ENCODE peak calls at places on chromosomes 7 and 10, in four cellular contexts. One of them, this sample, is unnamed.

GRCh38 chr7:35339811-35340210 is 85.9 kb upstream of the TBX20 start:
- DNase-seq in stomach: no peak
- DNase-seq in K562: no peak
- DNase-seq in H1: no peak
- DNase-seq in this sample: no peak

GRCh38 chr10:6840766-6841165 is 260.7 kb upstream of the PRKCQ start:
- DNase-seq in K562: no peak
- DNase-seq in H1: no peak
- DNase-seq in stomach: no peak
- DNase-seq in this sample: no peak

GRCh38 chr7:49001610-49002033 is 77.3 kb downstream of the CDC14C start:
- DNase-seq in K562: peak
- DNase-seq in H1: peak
- DNase-seq in stomach: no peak
- DNase-seq in this sample: peak

GRCh38 chr10:60816624-60817023 is 38.3 kb downstream of the CDK1 start:
- DNase-seq in K562: peak
- DNase-seq in stomach: peak
- DNase-seq in H1: no peak
- DNase-seq in this sample: peak

GRCh38 chr7:25758559-25758958 is 393.4 kb upstream of the NFE2L3 start:
- DNase-seq in H1: no peak
- DNase-seq in stomach: no peak
- DNase-seq in K562: no peak
- DNase-seq in this sample: no peak

GRCh38 chr7:148898845-148899474 is 14.9 kb upstream of the EZH2 start:
- DNase-seq in H1: no peak
- DNase-seq in stomach: no peak
- DNase-seq in K562: peak
- DNase-seq in this sample: no peak

GRCh38 chr10:44924261-44925040 is 13.3 kb downstream of the TMEM72 start:
- DNase-seq in H1: no peak
- DNase-seq in stomach: no peak
- DNase-seq in K562: no peak
- DNase-seq in this sample: no peak

GRCh38 chr7:74627699-74628411 is 29.7 kb upstream of the GTF2I start:
- DNase-seq in H1: no peak
- DNase-seq in K562: no peak
- DNase-seq in stomach: no peak
- DNase-seq in this sample: no peak

GRCh38 chr7:129067943-129068548 is 13.1 kb upstream of the TNPO3 start:
- DNase-seq in H1: no peak
- DNase-seq in stomach: no peak
- DNase-seq in K562: no peak
- DNase-seq in this sample: no peak

GRCh38 chr7:117757440-117757839 is 115.8 kb downstream of the CTTNBP2 start:
- DNase-seq in stomach: no peak
- DNase-seq in H1: no peak
- DNase-seq in K562: no peak
- DNase-seq in this sample: no peak

GRCh38 chr10:102509387-102509786 is 5.6 kb downstream of the SUFU start:
- DNase-seq in stomach: no peak
- DNase-seq in H1: no peak
- DNase-seq in K562: no peak
- DNase-seq in this sample: no peak

GRCh38 chr10:44864042-44864436 is 47.1 kb upstream of the TMEM72 start:
- DNase-seq in H1: no peak
- DNase-seq in K562: no peak
- DNase-seq in stomach: no peak
- DNase-seq in this sample: no peak

GRCh38 chr10:24958701-24959392 is 6.4 kb upstream of the PRTFDC1 start:
- DNase-seq in H1: no peak
- DNase-seq in stomach: no peak
- DNase-seq in K562: peak
- DNase-seq in this sample: no peak

GRCh38 chr10:132063432-132063831 is 2.3 kb upstream of the JAKMIP3 start:
- DNase-seq in H1: no peak
- DNase-seq in stomach: no peak
- DNase-seq in K562: no peak
- DNase-seq in this sample: no peak

GRCh38 chr10:22623624-22624263 is 90.6 kb downstream of the PIP4K2A start:
- DNase-seq in K562: peak
- DNase-seq in stomach: no peak
- DNase-seq in H1: no peak
- DNase-seq in this sample: no peak

GRCh38 chr7:67343566-67343965 is 346.9 kb downstream of the TYW1 start:
- DNase-seq in H1: no peak
- DNase-seq in stomach: no peak
- DNase-seq in K562: no peak
- DNase-seq in this sample: no peak

GRCh38 chr7:4681922-4682620 is at the start of gene FOXK1:
- DNase-seq in K562: peak
- DNase-seq in stomach: peak
- DNase-seq in H1: no peak
- DNase-seq in this sample: peak

GRCh38 chr10:78377362-78377761 is 343.7 kb downstream of the RPS24 start:
- DNase-seq in stomach: no peak
- DNase-seq in K562: no peak
- DNase-seq in H1: no peak
- DNase-seq in this sample: no peak

GRCh38 chr7:134031835-134032617 is 95.1 kb upstream of the LRGUK start:
- DNase-seq in stomach: no peak
- DNase-seq in K562: no peak
- DNase-seq in H1: no peak
- DNase-seq in this sample: no peak

GRCh38 chr10:61398730-61399129 is 54.5 kb downstream of the TMEM26 start:
- DNase-seq in stomach: no peak
- DNase-seq in H1: no peak
- DNase-seq in K562: no peak
- DNase-seq in this sample: no peak

GRCh38 chr10:102588875-102589274 is 55.4 kb upstream of the TRIM8 start:
- DNase-seq in H1: no peak
- DNase-seq in stomach: no peak
- DNase-seq in K562: no peak
- DNase-seq in this sample: no peak

DNA sequence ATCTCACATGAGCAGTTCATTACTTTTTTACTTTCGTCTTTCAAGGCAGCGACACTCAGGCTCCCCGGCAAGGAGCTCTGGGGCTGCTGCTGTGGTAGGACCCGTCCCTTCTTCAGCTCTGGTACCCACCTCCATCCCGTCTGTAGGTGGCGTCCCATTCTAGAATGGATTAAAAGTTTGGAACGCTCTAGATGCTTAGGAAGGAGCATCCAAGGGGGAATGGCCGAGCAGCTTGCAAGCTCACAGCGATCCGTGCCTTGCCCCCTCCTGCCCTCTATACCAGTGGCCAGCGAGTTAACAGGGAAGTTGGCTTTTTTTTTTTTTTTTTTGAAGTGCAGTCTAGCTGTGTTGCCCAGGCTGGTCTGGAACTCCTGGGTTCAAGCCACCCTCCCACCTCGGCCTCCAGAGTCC is 22.8 kb upstream of the TTYH3 start:
- DNase-seq in K562: peak
- DNase-seq in H1: no peak
- DNase-seq in stomach: no peak
- DNase-seq in this sample: peak
- TF ChIP-seq POLR2AphosphoS5 in K562: no peak
- TF ChIP-seq POLR2AphosphoS5 in H1: no peak
- TF ChIP-seq POLR2AphosphoS5 in stomach: no peak
- TF ChIP-seq POLR2AphosphoS5 in this sample: no peak

DNA sequence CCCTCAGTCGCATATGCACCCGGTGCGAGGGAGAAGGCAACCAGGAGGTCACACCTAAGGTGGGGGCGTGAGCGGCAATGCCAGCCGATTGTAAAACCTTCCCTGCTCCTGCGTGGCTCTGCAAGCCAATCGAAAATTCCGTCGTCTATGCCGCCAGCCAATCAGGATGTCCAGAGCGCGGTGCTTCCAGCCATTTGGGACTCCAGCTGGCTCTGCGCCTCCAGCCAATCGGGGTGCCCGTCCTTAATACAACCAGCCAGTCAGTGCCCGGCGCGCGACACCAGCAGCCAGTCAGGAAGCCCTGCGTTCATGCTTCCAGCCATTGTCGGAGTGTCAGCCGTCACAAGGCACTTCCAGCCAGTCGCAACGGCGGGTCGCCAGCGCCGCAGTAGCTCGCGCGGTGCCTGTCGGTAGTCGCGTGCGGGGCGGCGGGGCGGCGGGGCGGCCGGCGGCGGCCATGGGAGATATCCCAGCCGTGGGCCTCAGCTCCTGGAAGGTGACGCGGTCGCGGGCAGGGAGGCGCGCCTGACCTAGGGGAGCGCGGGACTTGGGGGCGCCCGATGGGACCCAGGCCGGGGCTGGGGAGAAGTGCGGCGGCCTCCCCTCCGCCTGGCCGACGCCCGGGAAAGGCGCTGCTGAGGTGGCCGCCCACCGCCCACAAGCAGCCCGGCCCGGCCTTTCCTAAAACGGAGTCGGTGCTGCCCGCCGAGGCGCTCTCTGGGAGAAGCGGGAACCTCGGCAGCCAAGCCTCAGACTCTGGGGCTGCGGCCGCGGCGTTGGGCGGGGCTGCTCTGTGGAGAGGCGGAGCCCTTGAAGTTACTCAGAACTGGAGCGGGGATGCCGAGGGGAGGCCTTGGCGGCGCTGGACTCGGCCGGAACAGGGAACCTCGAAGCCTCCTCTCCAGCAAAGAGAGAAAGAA is at the start of gene AKR1E2:
- DNase-seq in K562: peak
- DNase-seq in stomach: peak
- DNase-seq in H1: peak
- DNase-seq in this sample: peak
- TF ChIP-seq POLR2AphosphoS5 in K562: peak
- TF ChIP-seq POLR2AphosphoS5 in stomach: peak
- TF ChIP-seq POLR2AphosphoS5 in H1: peak
- TF ChIP-seq POLR2AphosphoS5 in this sample: no peak

DNA sequence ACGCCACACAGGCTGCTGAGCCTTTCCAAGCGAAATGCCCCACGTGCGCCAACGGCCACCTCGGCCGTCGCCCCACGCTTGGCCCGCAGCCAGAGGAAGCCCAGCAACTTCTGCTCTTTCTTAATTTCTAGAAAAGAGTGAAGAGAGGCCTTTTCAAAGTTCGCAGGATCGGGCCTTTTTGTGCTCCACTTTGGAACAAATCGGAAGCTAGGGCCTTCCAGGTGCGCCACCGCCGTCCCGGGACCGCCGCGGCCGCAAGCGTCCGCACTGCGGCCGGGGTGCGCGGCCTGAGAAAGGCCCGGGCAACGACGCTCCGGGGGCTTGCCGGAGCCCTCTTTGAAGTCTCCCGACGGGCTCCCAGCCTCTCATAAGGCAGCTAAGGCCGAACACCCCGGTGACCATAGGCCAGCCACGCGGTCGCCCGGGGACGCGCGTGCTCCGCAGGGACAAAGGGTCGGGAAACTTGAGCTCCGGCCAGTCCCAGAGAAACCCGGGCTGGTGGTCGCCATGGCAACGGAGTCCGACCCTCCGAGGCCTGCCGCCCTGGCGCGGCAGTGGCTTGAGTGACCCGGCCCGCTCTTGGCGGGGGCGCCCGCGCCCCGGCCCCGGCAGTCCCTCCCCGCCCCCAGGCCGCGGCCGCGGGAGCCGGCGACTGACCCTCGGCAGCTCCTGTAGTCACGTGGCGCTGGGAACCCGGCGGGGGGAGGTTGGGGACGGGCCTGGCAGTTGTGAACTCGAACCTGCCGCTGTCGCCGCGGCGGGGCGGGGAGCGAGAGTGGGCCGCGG is at the start of gene REPIN1:
- DNase-seq in K562: peak
- DNase-seq in stomach: peak
- DNase-seq in H1: no peak
- DNase-seq in this sample: peak
- TF ChIP-seq POLR2AphosphoS5 in K562: peak
- TF ChIP-seq POLR2AphosphoS5 in stomach: peak
- TF ChIP-seq POLR2AphosphoS5 in H1: peak
- TF ChIP-seq POLR2AphosphoS5 in this sample: peak

GRCh38 chr10:47077941-47078340 is 166.7 kb downstream of the PTPN20 start:
- DNase-seq in H1: no peak
- DNase-seq in stomach: no peak
- DNase-seq in K562: no peak
- DNase-seq in this sample: no peak
- TF ChIP-seq POLR2AphosphoS5 in H1: no peak
- TF ChIP-seq POLR2AphosphoS5 in stomach: no peak
- TF ChIP-seq POLR2AphosphoS5 in K562: no peak
- TF ChIP-seq POLR2AphosphoS5 in this sample: no peak